ENCODE peak calls at places on chromosomes 2 and 18, in nine cellular contexts. K is AG10803, Y is foreskin fibroblast, G is uterus, R is fibroblast of lung, V is fibroblast of the aortic adventitia, N is heart left ventricle, P is GM12865, C is K562. X is an unnamed sample.

GRCh38 chr2:5725072-5725471 is 32.9 kb downstream of the SOX11 start:
- DNase-seq in K (no peak), Y (no peak), G (no peak), R (no peak), V (no peak), N (no peak), P (no peak), C (no peak), X (no peak)

GRCh38 chr18:75133721-75134645 is 75.0 kb downstream of the PTGR3 start:
- DNase-seq in K (no peak), Y (no peak), G (no peak), R (no peak), V (no peak), N (no peak), P (no peak), C (no peak), X (no peak)

GRCh38 chr18:49731421-49731841 is 81.9 kb downstream of the ACAA2 start:
- DNase-seq in K (no peak), Y (no peak), G (no peak), R (no peak), V (no peak), N (no peak), P (no peak), C (no peak), X (no peak)

GRCh38 chr2:172323256-172323655 is 104.1 kb upstream of the ITGA6 start:
- DNase-seq in K (no peak), Y (no peak), G (no peak), R (no peak), V (no peak), N (no peak), P (no peak), C (no peak), X (no peak)

GRCh38 chr18:22420649-22421048 is 2.9 kb upstream of the CTAGE1 start:
- DNase-seq in K (no peak), Y (no peak), G (no peak), R (no peak), V (no peak), N (no peak), P (no peak), C (no peak), X (no peak)

GRCh38 chr18:435940-436339 is 64.6 kb downstream of the COLEC12 start:
- DNase-seq in K (peak), Y (peak), G (no peak), R (no peak), V (no peak), N (no peak), P (no peak), C (no peak), X (no peak)

GRCh38 chr2:162327134-162327769 is 8.8 kb upstream of the IFIH1 start:
- DNase-seq in K (no peak), Y (peak), G (no peak), R (no peak), V (no peak), N (no peak), P (no peak), C (peak), X (no peak)

GRCh38 chr2:56589820-56590219 is 406.0 kb downstream of the CCDC85A start:
- DNase-seq in K (no peak), Y (no peak), G (no peak), R (no peak), V (no peak), N (no peak), P (no peak), C (no peak), X (no peak)

GRCh38 chr2:181311841-181312240 is 145.3 kb upstream of the ITGA4 start:
- DNase-seq in K (no peak), Y (no peak), G (no peak), R (no peak), V (no peak), N (no peak), P (peak), C (no peak), X (no peak)

GRCh38 chr2:8545676-8546318 is 136.1 kb upstream of the ID2 start:
- DNase-seq in K (no peak), Y (no peak), G (no peak), R (no peak), V (no peak), N (no peak), P (no peak), C (no peak), X (no peak)

GRCh38 chr2:8544168-8544785 is 137.6 kb upstream of the ID2 start:
- DNase-seq in K (no peak), Y (no peak), G (no peak), R (no peak), V (no peak), N (no peak), P (no peak), C (no peak), X (no peak)

GRCh38 chr2:8543412-8544167 is 138.3 kb upstream of the ID2 start:
- DNase-seq in K (peak), Y (peak), G (no peak), R (peak), V (peak), N (peak), P (peak), C (no peak), X (no peak)

GRCh38 chr2:8546319-8547283 is 135.3 kb upstream of the ID2 start:
- DNase-seq in K (no peak), Y (no peak), G (no peak), R (no peak), V (no peak), N (no peak), P (no peak), C (no peak), X (peak)

DNA sequence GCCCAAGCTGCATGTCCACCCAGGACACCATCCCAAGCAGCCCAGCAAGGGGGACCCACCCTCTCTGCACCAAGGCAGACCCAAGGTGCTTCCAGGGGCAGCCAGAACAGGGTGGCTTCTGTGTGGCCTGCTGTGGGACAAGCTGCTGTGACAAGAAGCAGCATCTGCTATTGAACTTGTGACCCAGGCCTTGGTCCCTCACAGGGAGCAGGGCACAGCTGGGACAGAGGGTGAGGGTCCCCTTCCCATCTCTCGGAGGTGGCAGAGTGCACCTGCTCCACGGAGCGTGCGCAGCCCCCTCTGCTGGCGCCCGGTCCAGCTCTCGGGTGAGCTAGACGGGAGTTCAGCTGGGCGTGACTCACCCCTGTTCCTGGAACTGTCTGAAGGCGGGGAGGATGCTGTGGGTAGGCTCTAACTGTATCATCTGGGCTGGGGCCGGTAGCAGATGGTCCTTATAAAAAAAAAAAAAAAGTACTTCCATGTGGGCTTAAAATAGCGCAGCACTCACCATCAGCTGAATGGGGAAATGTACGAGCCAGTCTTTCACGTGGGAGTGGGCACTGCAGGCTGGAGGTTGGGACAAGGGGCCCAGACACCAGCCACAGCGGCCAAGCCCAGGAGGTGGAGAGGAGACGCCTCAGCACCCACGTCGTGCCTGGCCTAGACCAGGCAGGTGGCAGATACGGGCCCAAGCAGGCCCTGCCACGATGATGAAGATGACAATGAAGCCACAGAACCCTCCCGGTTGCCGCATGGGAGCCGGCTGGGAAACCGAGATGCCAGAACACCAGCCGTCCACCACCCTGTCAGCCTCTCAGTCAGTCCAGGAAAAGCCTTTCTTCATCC is 136.8 kb upstream of the ID2 start:
- DNase-seq in K (peak), Y (peak), G (peak), R (peak), V (peak), N (peak), P (peak), C (peak), X (no peak)
- TF ChIP-seq CTCF in K (peak), Y (peak), G (peak), R (peak), V (peak), N (peak), P (peak), C (peak), X (peak)

DNA sequence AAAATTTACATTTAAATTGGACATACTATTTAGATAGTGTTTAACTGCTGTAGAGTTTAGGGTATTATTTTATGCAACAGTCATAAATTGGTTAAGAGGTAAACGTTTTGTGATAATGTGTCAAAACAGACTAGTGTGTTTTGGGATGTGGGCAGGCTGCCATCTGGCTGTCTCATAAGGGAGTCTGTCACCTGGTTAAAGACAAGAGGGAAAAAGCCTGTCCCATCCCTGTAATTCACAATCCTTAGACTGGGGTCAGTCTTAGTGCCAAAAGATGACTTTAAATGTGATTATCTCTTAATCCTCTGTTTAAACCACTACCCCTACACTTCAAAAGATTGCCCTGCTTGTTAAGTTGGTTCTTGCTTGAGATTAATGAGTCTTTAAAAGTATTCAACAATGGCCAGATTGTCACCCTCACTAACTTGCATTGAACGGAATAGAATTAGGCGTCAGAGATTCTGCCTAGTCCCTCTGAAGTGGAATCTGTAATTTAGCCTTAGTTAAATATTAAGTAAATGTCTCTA is 59.2 kb downstream of the SGPP2 start:
- DNase-seq in K (no peak), Y (peak), G (no peak), R (no peak), V (no peak), N (no peak), P (peak), C (no peak), X (no peak)
- TF ChIP-seq CTCF in K (no peak), Y (no peak), G (no peak), R (no peak), V (no peak), N (no peak), P (no peak), C (no peak), X (no peak)

GRCh38 chr2:100244881-100245605 is 77.3 kb downstream of the LONRF2 start:
- DNase-seq in K (peak), Y (peak), G (no peak), R (peak), V (peak), N (no peak), P (peak), C (no peak), X (no peak)

GRCh38 chr2:100241236-100241635 is 81.1 kb downstream of the LONRF2 start:
- DNase-seq in K (no peak), Y (no peak), G (no peak), R (no peak), V (no peak), N (no peak), P (no peak), C (no peak), X (no peak)

GRCh38 chr2:100243671-100244030 is 78.7 kb downstream of the LONRF2 start:
- DNase-seq in K (no peak), Y (no peak), G (no peak), R (no peak), V (no peak), N (no peak), P (no peak), C (no peak), X (no peak)

GRCh38 chr2:100242416-100242815 is 79.9 kb downstream of the LONRF2 start:
- DNase-seq in K (no peak), Y (no peak), G (no peak), R (peak), V (no peak), N (no peak), P (peak), C (no peak), X (no peak)

GRCh38 chr2:100242891-100243670 is 79.2 kb downstream of the LONRF2 start:
- DNase-seq in K (peak), Y (peak), G (peak), R (peak), V (peak), N (peak), P (peak), C (peak), X (peak)
- TF ChIP-seq CTCF in K (peak), Y (peak), G (peak), R (peak), V (peak), N (peak), P (peak), C (peak), X (peak)

DNA sequence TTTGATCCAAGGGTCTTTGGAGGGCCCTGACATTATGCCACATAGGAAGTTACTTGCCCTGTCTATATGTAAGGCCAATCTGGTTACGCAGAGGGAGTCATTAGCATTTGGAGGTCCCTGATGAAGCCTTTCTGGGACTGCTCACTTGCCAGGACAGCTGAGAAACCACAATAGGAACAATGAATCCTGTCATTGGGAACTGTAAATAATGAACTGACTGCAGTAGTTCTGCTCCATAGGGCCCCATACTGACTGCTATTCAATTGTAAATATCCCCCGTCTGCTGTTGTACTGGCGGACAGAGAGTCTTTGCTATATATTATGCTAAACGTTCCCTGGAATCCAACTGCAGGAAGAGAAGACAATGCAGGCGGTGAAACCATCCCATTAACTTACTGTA is 149.4 kb upstream of the DCC start:
- DNase-seq in K (no peak), Y (no peak), G (no peak), R (no peak), V (no peak), N (no peak), P (no peak), C (no peak), X (no peak)
- TF ChIP-seq CTCF in K (no peak), Y (no peak), G (no peak), R (no peak), V (no peak), N (no peak), P (no peak), C (no peak), X (no peak)

GRCh38 chr18:46408334-46408987 is 248.6 kb downstream of the LOXHD1 start:
- DNase-seq in K (no peak), Y (no peak), G (no peak), R (no peak), V (no peak), N (no peak), P (peak), C (peak), X (no peak)
- TF ChIP-seq CTCF in K (no peak), Y (no peak), G (no peak), R (no peak), V (no peak), N (no peak), P (peak), C (peak), X (peak)

GRCh38 chr2:240640939-240641338 is 15.7 kb downstream of the GPR35 start:
- DNase-seq in K (peak), Y (peak), G (no peak), R (peak), V (peak), N (peak), P (no peak), C (peak), X (peak)
- TF ChIP-seq CTCF in K (peak), Y (peak), G (no peak), R (peak), V (peak), N (peak), P (peak), C (peak), X (peak)

GRCh38 chr2:167844714-167845530 is 402.5 kb downstream of the STK39 start:
- DNase-seq in K (no peak), Y (no peak), G (no peak), R (no peak), V (no peak), N (no peak), P (peak), C (no peak), X (no peak)
- TF ChIP-seq CTCF in K (no peak), Y (no peak), G (no peak), R (no peak), V (no peak), N (no peak), P (peak), C (peak), X (no peak)